ENCODE peak calls at places on chromosomes 7 and 10, in ten cellular contexts. One of them, this sample, is unnamed.

GRCh38 chr10:79178614-79179403 is 110.0 kb downstream of the ZMIZ1 start:
- DNase-seq in iPS-NIHi11: peak
- DNase-seq in ELR: peak
- DNase-seq in NCI-H2171 treated with DMSO at 0.1 percent for 48 hours: peak
- DNase-seq in amniotic epithelial cell: peak
- DNase-seq in Ammon's horn: peak
- DNase-seq in substantia nigra: peak
- DNase-seq in effector CD8-positive, alpha-beta T cell: no peak
- DNase-seq in neuronal stem cell: peak
- DNase-seq in body of pancreas: no peak
- DNase-seq in this sample: peak

GRCh38 chr7:100632951-100633717 is 8.2 kb downstream of the TFR2 start:
- DNase-seq in iPS-NIHi11: peak
- DNase-seq in ELR: no peak
- DNase-seq in NCI-H2171 treated with DMSO at 0.1 percent for 48 hours: peak
- DNase-seq in amniotic epithelial cell: no peak
- DNase-seq in Ammon's horn: no peak
- DNase-seq in substantia nigra: no peak
- DNase-seq in effector CD8-positive, alpha-beta T cell: peak
- DNase-seq in neuronal stem cell: no peak
- DNase-seq in body of pancreas: peak
- DNase-seq in this sample: no peak

GRCh38 chr7:21383217-21383832 is 44.6 kb upstream of the SP4 start:
- DNase-seq in iPS-NIHi11: no peak
- DNase-seq in ELR: no peak
- DNase-seq in NCI-H2171 treated with DMSO at 0.1 percent for 48 hours: no peak
- DNase-seq in amniotic epithelial cell: no peak
- DNase-seq in Ammon's horn: no peak
- DNase-seq in substantia nigra: no peak
- DNase-seq in effector CD8-positive, alpha-beta T cell: no peak
- DNase-seq in neuronal stem cell: no peak
- DNase-seq in body of pancreas: no peak
- DNase-seq in this sample: no peak

GRCh38 chr10:91389636-91390512 is 20.3 kb upstream of the HECTD2 start:
- DNase-seq in iPS-NIHi11: peak
- DNase-seq in ELR: peak
- DNase-seq in NCI-H2171 treated with DMSO at 0.1 percent for 48 hours: peak
- DNase-seq in amniotic epithelial cell: peak
- DNase-seq in Ammon's horn: peak
- DNase-seq in substantia nigra: no peak
- DNase-seq in effector CD8-positive, alpha-beta T cell: no peak
- DNase-seq in neuronal stem cell: peak
- DNase-seq in body of pancreas: peak
- DNase-seq in this sample: peak

GRCh38 chr7:69598081-69598486 is at the start of gene AUTS2:
- DNase-seq in iPS-NIHi11: peak
- DNase-seq in ELR: no peak
- DNase-seq in NCI-H2171 treated with DMSO at 0.1 percent for 48 hours: peak
- DNase-seq in amniotic epithelial cell: peak
- DNase-seq in Ammon's horn: peak
- DNase-seq in substantia nigra: peak
- DNase-seq in effector CD8-positive, alpha-beta T cell: peak
- DNase-seq in neuronal stem cell: peak
- DNase-seq in body of pancreas: peak
- DNase-seq in this sample: peak

GRCh38 chr7:76400248-76400647 is 9.2 kb downstream of the SSC4D start:
- DNase-seq in iPS-NIHi11: no peak
- DNase-seq in ELR: no peak
- DNase-seq in NCI-H2171 treated with DMSO at 0.1 percent for 48 hours: no peak
- DNase-seq in amniotic epithelial cell: no peak
- DNase-seq in Ammon's horn: no peak
- DNase-seq in substantia nigra: no peak
- DNase-seq in effector CD8-positive, alpha-beta T cell: no peak
- DNase-seq in neuronal stem cell: no peak
- DNase-seq in body of pancreas: no peak
- DNase-seq in this sample: no peak

GRCh38 chr7:104271948-104272347 is 56.5 kb upstream of the LHFPL3 start:
- DNase-seq in iPS-NIHi11: no peak
- DNase-seq in ELR: no peak
- DNase-seq in NCI-H2171 treated with DMSO at 0.1 percent for 48 hours: no peak
- DNase-seq in amniotic epithelial cell: no peak
- DNase-seq in Ammon's horn: no peak
- DNase-seq in substantia nigra: no peak
- DNase-seq in effector CD8-positive, alpha-beta T cell: no peak
- DNase-seq in neuronal stem cell: no peak
- DNase-seq in body of pancreas: no peak
- DNase-seq in this sample: no peak

GRCh38 chr7:150931199-150931869 is 46.8 kb downstream of the KCNH2 start:
- DNase-seq in iPS-NIHi11: no peak
- DNase-seq in ELR: no peak
- DNase-seq in NCI-H2171 treated with DMSO at 0.1 percent for 48 hours: peak
- DNase-seq in amniotic epithelial cell: no peak
- DNase-seq in Ammon's horn: no peak
- DNase-seq in substantia nigra: no peak
- DNase-seq in effector CD8-positive, alpha-beta T cell: peak
- DNase-seq in neuronal stem cell: no peak
- DNase-seq in body of pancreas: no peak
- DNase-seq in this sample: no peak

GRCh38 chr7:131931368-131931767 is 374.9 kb upstream of the PODXL start:
- DNase-seq in iPS-NIHi11: no peak
- DNase-seq in ELR: peak
- DNase-seq in NCI-H2171 treated with DMSO at 0.1 percent for 48 hours: no peak
- DNase-seq in amniotic epithelial cell: no peak
- DNase-seq in Ammon's horn: no peak
- DNase-seq in substantia nigra: no peak
- DNase-seq in effector CD8-positive, alpha-beta T cell: no peak
- DNase-seq in neuronal stem cell: no peak
- DNase-seq in body of pancreas: no peak
- DNase-seq in this sample: no peak

GRCh38 chr10:26557641-26558014 is 119.5 kb downstream of the APBB1IP start:
- DNase-seq in iPS-NIHi11: no peak
- DNase-seq in ELR: peak
- DNase-seq in NCI-H2171 treated with DMSO at 0.1 percent for 48 hours: no peak
- DNase-seq in amniotic epithelial cell: peak
- DNase-seq in Ammon's horn: no peak
- DNase-seq in substantia nigra: no peak
- DNase-seq in effector CD8-positive, alpha-beta T cell: no peak
- DNase-seq in neuronal stem cell: no peak
- DNase-seq in body of pancreas: no peak
- DNase-seq in this sample: no peak

GRCh38 chr10:123133511-123133910 is 2.3 kb upstream of the HMX3 start:
- DNase-seq in iPS-NIHi11: no peak
- DNase-seq in ELR: no peak
- DNase-seq in NCI-H2171 treated with DMSO at 0.1 percent for 48 hours: no peak
- DNase-seq in amniotic epithelial cell: no peak
- DNase-seq in Ammon's horn: no peak
- DNase-seq in substantia nigra: no peak
- DNase-seq in effector CD8-positive, alpha-beta T cell: no peak
- DNase-seq in neuronal stem cell: no peak
- DNase-seq in body of pancreas: no peak
- DNase-seq in this sample: no peak

GRCh38 chr7:28630350-28630749 is 218.0 kb downstream of the CREB5 start:
- DNase-seq in iPS-NIHi11: no peak
- DNase-seq in ELR: no peak
- DNase-seq in NCI-H2171 treated with DMSO at 0.1 percent for 48 hours: peak
- DNase-seq in amniotic epithelial cell: no peak
- DNase-seq in Ammon's horn: no peak
- DNase-seq in substantia nigra: no peak
- DNase-seq in effector CD8-positive, alpha-beta T cell: no peak
- DNase-seq in neuronal stem cell: no peak
- DNase-seq in body of pancreas: no peak
- DNase-seq in this sample: no peak

GRCh38 chr7:25830986-25831558 is 320.9 kb upstream of the NFE2L3 start:
- DNase-seq in iPS-NIHi11: no peak
- DNase-seq in ELR: no peak
- DNase-seq in NCI-H2171 treated with DMSO at 0.1 percent for 48 hours: peak
- DNase-seq in amniotic epithelial cell: no peak
- DNase-seq in Ammon's horn: no peak
- DNase-seq in substantia nigra: no peak
- DNase-seq in effector CD8-positive, alpha-beta T cell: no peak
- DNase-seq in neuronal stem cell: no peak
- DNase-seq in body of pancreas: no peak
- DNase-seq in this sample: no peak

GRCh38 chr10:131674130-131674529 is 226.7 kb upstream of the PPP2R2D start:
- DNase-seq in iPS-NIHi11: no peak
- DNase-seq in ELR: no peak
- DNase-seq in NCI-H2171 treated with DMSO at 0.1 percent for 48 hours: no peak
- DNase-seq in amniotic epithelial cell: no peak
- DNase-seq in Ammon's horn: no peak
- DNase-seq in substantia nigra: no peak
- DNase-seq in effector CD8-positive, alpha-beta T cell: no peak
- DNase-seq in neuronal stem cell: no peak
- DNase-seq in body of pancreas: no peak
- DNase-seq in this sample: no peak

GRCh38 chr7:20839196-20839735 is 52.6 kb upstream of the SP8 start:
- DNase-seq in iPS-NIHi11: no peak
- DNase-seq in ELR: no peak
- DNase-seq in NCI-H2171 treated with DMSO at 0.1 percent for 48 hours: no peak
- DNase-seq in amniotic epithelial cell: no peak
- DNase-seq in Ammon's horn: no peak
- DNase-seq in substantia nigra: no peak
- DNase-seq in effector CD8-positive, alpha-beta T cell: no peak
- DNase-seq in neuronal stem cell: no peak
- DNase-seq in body of pancreas: no peak
- DNase-seq in this sample: no peak

GRCh38 chr10:99958287-99958686 is 51.5 kb downstream of the DNMBP start:
- DNase-seq in iPS-NIHi11: no peak
- DNase-seq in ELR: no peak
- DNase-seq in NCI-H2171 treated with DMSO at 0.1 percent for 48 hours: no peak
- DNase-seq in amniotic epithelial cell: peak
- DNase-seq in Ammon's horn: no peak
- DNase-seq in substantia nigra: no peak
- DNase-seq in effector CD8-positive, alpha-beta T cell: no peak
- DNase-seq in neuronal stem cell: no peak
- DNase-seq in body of pancreas: no peak
- DNase-seq in this sample: no peak

GRCh38 chr10:119270893-119271361 is 63.6 kb downstream of the GRK5 start:
- DNase-seq in iPS-NIHi11: no peak
- DNase-seq in ELR: peak
- DNase-seq in NCI-H2171 treated with DMSO at 0.1 percent for 48 hours: no peak
- DNase-seq in amniotic epithelial cell: peak
- DNase-seq in Ammon's horn: no peak
- DNase-seq in substantia nigra: no peak
- DNase-seq in effector CD8-positive, alpha-beta T cell: peak
- DNase-seq in neuronal stem cell: no peak
- DNase-seq in body of pancreas: peak
- DNase-seq in this sample: no peak

GRCh38 chr10:132536241-132536963 is 1.2 kb upstream of the INPP5A start:
- DNase-seq in iPS-NIHi11: no peak
- DNase-seq in ELR: peak
- DNase-seq in NCI-H2171 treated with DMSO at 0.1 percent for 48 hours: no peak
- DNase-seq in amniotic epithelial cell: no peak
- DNase-seq in Ammon's horn: no peak
- DNase-seq in substantia nigra: no peak
- DNase-seq in effector CD8-positive, alpha-beta T cell: no peak
- DNase-seq in neuronal stem cell: no peak
- DNase-seq in body of pancreas: no peak
- DNase-seq in this sample: peak

GRCh38 chr10:22320591-22321155 is at the start of gene BMI1:
- DNase-seq in iPS-NIHi11: peak
- DNase-seq in ELR: peak
- DNase-seq in NCI-H2171 treated with DMSO at 0.1 percent for 48 hours: peak
- DNase-seq in amniotic epithelial cell: peak
- DNase-seq in Ammon's horn: peak
- DNase-seq in substantia nigra: peak
- DNase-seq in effector CD8-positive, alpha-beta T cell: peak
- DNase-seq in neuronal stem cell: peak
- DNase-seq in body of pancreas: peak
- DNase-seq in this sample: peak

GRCh38 chr7:106793015-106793651 is 71.9 kb upstream of the PIK3CG start:
- DNase-seq in iPS-NIHi11: peak
- DNase-seq in ELR: peak
- DNase-seq in NCI-H2171 treated with DMSO at 0.1 percent for 48 hours: peak
- DNase-seq in amniotic epithelial cell: peak
- DNase-seq in Ammon's horn: peak
- DNase-seq in substantia nigra: no peak
- DNase-seq in effector CD8-positive, alpha-beta T cell: no peak
- DNase-seq in neuronal stem cell: no peak
- DNase-seq in body of pancreas: no peak
- DNase-seq in this sample: no peak

GRCh38 chr10:58818889-58819288 is 306.2 kb downstream of the BICC1 start:
- DNase-seq in iPS-NIHi11: no peak
- DNase-seq in ELR: peak
- DNase-seq in NCI-H2171 treated with DMSO at 0.1 percent for 48 hours: no peak
- DNase-seq in amniotic epithelial cell: peak
- DNase-seq in Ammon's horn: no peak
- DNase-seq in substantia nigra: no peak
- DNase-seq in effector CD8-positive, alpha-beta T cell: no peak
- DNase-seq in neuronal stem cell: no peak
- DNase-seq in body of pancreas: no peak
- DNase-seq in this sample: no peak

GRCh38 chr7:4783762-4784351 is 8.4 kb downstream of the AP5Z1 start:
- DNase-seq in iPS-NIHi11: no peak
- DNase-seq in ELR: no peak
- DNase-seq in NCI-H2171 treated with DMSO at 0.1 percent for 48 hours: no peak
- DNase-seq in amniotic epithelial cell: no peak
- DNase-seq in Ammon's horn: no peak
- DNase-seq in substantia nigra: no peak
- DNase-seq in effector CD8-positive, alpha-beta T cell: no peak
- DNase-seq in neuronal stem cell: no peak
- DNase-seq in body of pancreas: no peak
- DNase-seq in this sample: no peak

GRCh38 chr10:66349726-66350125 is 576.1 kb upstream of the LRRTM3 start:
- DNase-seq in iPS-NIHi11: no peak
- DNase-seq in ELR: peak
- DNase-seq in NCI-H2171 treated with DMSO at 0.1 percent for 48 hours: no peak
- DNase-seq in amniotic epithelial cell: no peak
- DNase-seq in Ammon's horn: no peak
- DNase-seq in substantia nigra: no peak
- DNase-seq in effector CD8-positive, alpha-beta T cell: no peak
- DNase-seq in neuronal stem cell: no peak
- DNase-seq in body of pancreas: no peak
- DNase-seq in this sample: no peak

This sample was measured in midbrain.